ENCODE peak calls at places on chromosomes 7 and 10, in four cellular contexts. One of them, this sample, is unnamed.

GRCh38 chr7:16083931-16084330 is 337.4 kb downstream of the CRPPA start:
- DNase-seq in H9: no peak
- DNase-seq in H1: no peak
- DNase-seq in IMR-90: peak
- DNase-seq in this sample: peak

GRCh38 chr7:43076189-43076605 is 36.2 kb upstream of the HECW1 start:
- DNase-seq in H9: peak
- DNase-seq in H1: no peak
- DNase-seq in IMR-90: peak
- DNase-seq in this sample: peak

GRCh38 chr7:82631998-82632397 is 188.4 kb upstream of the CACNA2D1 start:
- DNase-seq in H9: no peak
- DNase-seq in H1: no peak
- DNase-seq in IMR-90: peak
- DNase-seq in this sample: no peak

GRCh38 chr7:152344253-152344652 is 91.5 kb downstream of the KMT2C start:
- DNase-seq in H9: no peak
- DNase-seq in H1: no peak
- DNase-seq in IMR-90: peak
- DNase-seq in this sample: no peak

GRCh38 chr10:102435529-102436233 is 3.3 kb upstream of the CUEDC2 start:
- DNase-seq in H9: peak
- DNase-seq in H1: no peak
- DNase-seq in IMR-90: no peak
- DNase-seq in this sample: no peak

GRCh38 chr7:69276011-69276729 is 322.1 kb upstream of the AUTS2 start:
- DNase-seq in H9: no peak
- DNase-seq in H1: no peak
- DNase-seq in IMR-90: no peak
- DNase-seq in this sample: no peak

GRCh38 chr10:90204956-90205695 is 503.7 kb downstream of the KIF20B start:
- DNase-seq in H9: no peak
- DNase-seq in H1: no peak
- DNase-seq in IMR-90: no peak
- DNase-seq in this sample: no peak

GRCh38 chr10:131692176-131692575 is 208.6 kb upstream of the PPP2R2D start:
- DNase-seq in H9: no peak
- DNase-seq in H1: no peak
- DNase-seq in IMR-90: no peak
- DNase-seq in this sample: no peak

GRCh38 chr7:25846722-25847121 is 305.3 kb upstream of the NFE2L3 start:
- DNase-seq in H9: no peak
- DNase-seq in H1: no peak
- DNase-seq in IMR-90: peak
- DNase-seq in this sample: no peak

GRCh38 chr7:1736469-1736817 is 66.4 kb downstream of the ELFN1 start:
- DNase-seq in H9: no peak
- DNase-seq in H1: no peak
- DNase-seq in IMR-90: no peak
- DNase-seq in this sample: no peak

GRCh38 chr10:48509974-48510692 is 94.7 kb downstream of the ARHGAP22 start:
- DNase-seq in H9: peak
- DNase-seq in H1: peak
- DNase-seq in IMR-90: no peak
- DNase-seq in this sample: peak

GRCh38 chr7:5377816-5378215 is 45.8 kb downstream of the TNRC18 start:
- DNase-seq in H9: no peak
- DNase-seq in H1: no peak
- DNase-seq in IMR-90: no peak
- DNase-seq in this sample: no peak

GRCh38 chr10:21758239-21758638 is 224.2 kb downstream of the MLLT10 start:
- DNase-seq in H9: no peak
- DNase-seq in H1: no peak
- DNase-seq in IMR-90: no peak
- DNase-seq in this sample: peak

GRCh38 chr7:114922151-114922651 is 307 bp downstream of the MDFIC start:
- DNase-seq in H9: peak
- DNase-seq in H1: peak
- DNase-seq in IMR-90: peak
- DNase-seq in this sample: peak

GRCh38 chr10:74738543-74738942 is 87.9 kb upstream of the KAT6B start:
- DNase-seq in H9: no peak
- DNase-seq in H1: no peak
- DNase-seq in IMR-90: no peak
- DNase-seq in this sample: no peak

GRCh38 chr7:22108151-22108845 is 162.6 kb upstream of the CDCA7L start:
- DNase-seq in H9: no peak
- DNase-seq in H1: no peak
- DNase-seq in IMR-90: no peak
- DNase-seq in this sample: no peak

GRCh38 chr10:48232717-48233447 is 41.6 kb downstream of the FRMPD2 start:
- DNase-seq in H9: peak
- DNase-seq in H1: peak
- DNase-seq in IMR-90: no peak
- DNase-seq in this sample: no peak

GRCh38 chr7:51234609-51235308 is 81.8 kb downstream of the COBL start:
- DNase-seq in H9: no peak
- DNase-seq in H1: no peak
- DNase-seq in IMR-90: no peak
- DNase-seq in this sample: no peak

GRCh38 chr10:21953585-21954057 is 49.9 kb downstream of the DNAJC1 start:
- DNase-seq in H9: no peak
- DNase-seq in H1: no peak
- DNase-seq in IMR-90: peak
- DNase-seq in this sample: peak

GRCh38 chr10:57972783-57973182 is 294.9 kb downstream of the IPMK start:
- DNase-seq in H9: no peak
- DNase-seq in H1: no peak
- DNase-seq in IMR-90: no peak
- DNase-seq in this sample: no peak

GRCh38 chr7:46812047-46812672 is 769.8 kb downstream of the TNS3 start:
- DNase-seq in H9: no peak
- DNase-seq in H1: no peak
- DNase-seq in IMR-90: no peak
- DNase-seq in this sample: no peak

GRCh38 chr10:14659626-14660196 is 115.0 kb downstream of the FAM107B start:
- DNase-seq in H9: no peak
- DNase-seq in H1: no peak
- DNase-seq in IMR-90: no peak
- DNase-seq in this sample: no peak

GRCh38 chr10:123755061-123755460 is 88.9 kb downstream of the GPR26 start:
- DNase-seq in H9: no peak
- DNase-seq in H1: no peak
- DNase-seq in IMR-90: no peak
- DNase-seq in this sample: no peak

GRCh38 chr10:15712903-15713302 is 6.8 kb downstream of the ITGA8 start:
- DNase-seq in H9: no peak
- DNase-seq in H1: no peak
- DNase-seq in IMR-90: no peak
- DNase-seq in this sample: no peak
- H2BK15ac ChIP-seq in H9: no peak
- H2BK15ac ChIP-seq in H1: no peak
- H2BK15ac ChIP-seq in IMR-90: no peak
- H2BK15ac ChIP-seq in this sample: no peak

GRCh38 chr10:98482096-98482495 is 35.4 kb upstream of the HPS1 start:
- DNase-seq in H9: no peak
- DNase-seq in H1: no peak
- DNase-seq in IMR-90: no peak
- DNase-seq in this sample: no peak
- H3K56ac ChIP-seq in H9: no peak
- H3K56ac ChIP-seq in H1: no peak
- H3K56ac ChIP-seq in IMR-90: no peak
- H3K56ac ChIP-seq in this sample: no peak

DNA sequence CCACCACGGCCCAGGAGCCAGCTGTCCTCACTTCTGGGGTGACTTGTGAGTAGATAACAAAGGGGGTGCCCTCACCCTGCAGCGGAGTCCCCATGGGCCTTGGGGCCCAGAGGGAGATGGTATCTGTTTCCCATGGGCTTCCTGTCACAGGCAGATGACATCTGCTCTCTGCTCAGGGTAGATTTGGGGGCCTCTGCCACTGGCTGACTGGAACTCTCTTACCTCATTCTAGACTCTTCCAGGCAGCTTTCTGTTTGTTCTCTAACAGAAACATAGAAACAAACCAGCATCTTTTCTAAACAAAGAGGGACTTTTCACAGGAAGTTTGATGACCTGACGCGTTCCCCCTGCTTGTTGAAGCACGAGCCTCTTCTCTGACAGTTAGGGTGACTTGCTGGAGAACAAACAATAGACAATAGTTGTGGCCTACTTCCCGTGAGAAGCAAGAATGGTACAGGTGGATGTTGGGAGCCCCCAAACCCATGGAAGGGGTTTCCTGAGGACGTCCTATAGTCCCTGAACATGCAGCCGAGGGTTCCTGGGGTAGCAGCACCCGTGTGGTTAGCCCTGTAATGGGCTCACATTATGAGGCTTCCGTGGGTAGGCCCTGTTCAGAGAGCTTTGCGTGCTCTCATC is 61.6 kb downstream of the GRK5 start:
- DNase-seq in H9: no peak
- DNase-seq in H1: no peak
- DNase-seq in IMR-90: peak
- DNase-seq in this sample: no peak
- H3K4me2 ChIP-seq in H9: no peak
- H3K4me2 ChIP-seq in H1: no peak
- H3K4me2 ChIP-seq in IMR-90: no peak
- H3K4me2 ChIP-seq in this sample: no peak

DNA sequence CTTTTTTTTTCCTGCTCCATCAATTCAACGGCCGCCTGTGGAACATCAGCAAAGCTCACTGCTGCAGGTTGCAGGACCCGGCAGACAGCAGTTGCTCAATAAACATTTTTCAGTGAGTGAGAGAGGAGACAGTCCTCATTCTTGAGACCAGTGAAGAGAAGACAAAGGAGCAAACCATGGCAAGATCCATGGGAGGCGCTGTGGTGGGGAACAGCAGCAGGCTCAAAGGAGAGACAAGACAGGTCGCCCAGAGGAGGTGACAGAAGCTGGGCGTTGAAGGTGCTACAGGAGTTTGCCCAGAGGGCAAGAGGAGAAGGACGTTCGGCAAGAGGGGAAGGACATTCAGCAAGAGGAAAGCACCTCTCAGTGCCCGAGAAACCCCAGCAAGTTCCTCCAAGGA is 74.5 kb upstream of the FGFR2 start:
- DNase-seq in H9: no peak
- DNase-seq in H1: no peak
- DNase-seq in IMR-90: no peak
- DNase-seq in this sample: no peak
- H2BK15ac ChIP-seq in H9: no peak
- H2BK15ac ChIP-seq in H1: peak
- H2BK15ac ChIP-seq in IMR-90: no peak
- H2BK15ac ChIP-seq in this sample: no peak

DNA sequence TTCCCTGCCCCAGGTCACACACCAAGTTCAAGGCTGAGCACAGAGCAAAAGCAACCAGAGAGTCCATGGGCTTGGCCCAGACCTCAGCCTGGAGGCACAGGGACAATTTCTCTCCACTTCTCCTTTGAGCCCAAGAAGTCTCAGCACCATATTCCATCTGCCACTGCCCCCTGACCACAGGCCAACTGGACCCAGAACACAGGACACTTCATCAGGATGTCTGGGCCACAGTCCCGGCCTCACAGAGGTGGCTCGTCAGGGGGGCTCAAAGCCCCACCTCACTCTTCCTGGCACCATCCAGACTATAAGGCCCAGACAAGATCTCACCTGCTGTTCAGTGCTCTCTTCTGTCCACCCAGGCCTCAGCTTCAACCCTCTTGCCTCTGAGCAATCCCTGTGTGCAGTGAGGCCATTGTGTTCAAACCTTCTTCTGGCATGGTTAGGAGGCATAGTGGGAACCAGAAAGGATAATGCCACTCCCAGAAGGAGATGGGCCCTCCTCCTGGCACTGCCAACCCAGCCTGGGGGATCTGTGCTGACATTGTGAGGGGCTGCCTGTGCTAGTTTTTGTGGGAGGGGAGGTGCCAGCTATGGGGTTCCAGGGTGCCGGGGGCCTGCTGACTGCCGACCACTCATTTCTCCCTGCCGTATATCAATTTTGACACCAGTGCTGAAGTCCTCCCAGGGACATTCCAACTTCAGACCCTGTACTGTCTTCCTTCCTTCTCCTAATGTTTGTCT is 49.7 kb upstream of the ANTXRL start:
- DNase-seq in H9: no peak
- DNase-seq in H1: peak
- DNase-seq in IMR-90: no peak
- DNase-seq in this sample: no peak
- H3K56ac ChIP-seq in H9: no peak
- H3K56ac ChIP-seq in H1: no peak
- H3K56ac ChIP-seq in IMR-90: no peak
- H3K56ac ChIP-seq in this sample: no peak

GRCh38 chr10:91974960-91975359 is 51.4 kb downstream of the BTAF1 start:
- DNase-seq in H9: no peak
- DNase-seq in H1: no peak
- DNase-seq in IMR-90: peak
- DNase-seq in this sample: no peak

GRCh38 chr10:91969297-91969696 is 45.7 kb downstream of the BTAF1 start:
- DNase-seq in H9: no peak
- DNase-seq in H1: no peak
- DNase-seq in IMR-90: no peak
- DNase-seq in this sample: no peak
- H3K4me2 ChIP-seq in H9: no peak
- H3K4me2 ChIP-seq in H1: no peak
- H3K4me2 ChIP-seq in IMR-90: no peak
- H3K4me2 ChIP-seq in this sample: no peak

DNA sequence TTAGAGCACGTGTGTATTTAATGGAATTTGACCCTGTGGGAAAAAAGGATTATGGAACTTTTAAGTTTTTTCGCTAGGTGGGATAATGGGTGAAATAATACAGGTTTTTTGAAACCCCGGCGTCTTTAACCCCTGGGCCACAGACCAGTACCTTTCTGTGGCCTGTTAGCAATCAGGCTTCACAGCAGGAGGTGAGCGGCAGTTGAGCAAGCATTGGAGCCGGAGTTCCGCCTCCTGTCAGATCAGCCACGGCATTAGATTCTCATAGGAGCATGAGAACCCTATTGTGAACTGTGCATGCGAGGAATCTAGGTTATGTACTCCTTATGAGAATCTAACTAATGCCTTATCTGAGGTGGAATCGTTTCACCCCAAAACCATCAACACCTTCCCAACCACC is 28.6 kb downstream of the WAC start:
- DNase-seq in H9: peak
- DNase-seq in H1: no peak
- DNase-seq in IMR-90: no peak
- DNase-seq in this sample: peak
- H2BK15ac ChIP-seq in H9: no peak
- H2BK15ac ChIP-seq in H1: no peak
- H2BK15ac ChIP-seq in IMR-90: no peak
- H2BK15ac ChIP-seq in this sample: no peak